ENCODE peak calls at places on chromosome 18, in nine cellular contexts. Z is mucosa of descending colon; D is neuronal stem cell; L is body of pancreas; Y is CD8-positive, alpha-beta T cell; J is adipocyte; O is cardiac muscle cell; C is stomach; N is left ventricle myocardium inferior. G is an unnamed sample.

GRCh38 chr18:26317353-26317865 is 91.2 kb downstream of the TAF4B start:
- DNase-seq in L (no peak), N (no peak), Y (no peak), Z (no peak), C (no peak), J (peak; percentile 44), D (no peak), O (peak; percentile 25), G (no peak)

GRCh38 chr18:77164026-77164425 is 31.4 kb upstream of the MBP start:
- DNase-seq in D (no peak), O (no peak), N (no peak), C (no peak), Z (no peak), L (no peak), J (no peak), Y (no peak), G (no peak)

GRCh38 chr18:25445430-25445829 is 93.5 kb upstream of the ZNF521 start:
- DNase-seq in N (no peak), Y (no peak), O (no peak), Z (no peak), C (no peak), J (no peak), D (no peak), L (no peak), G (no peak)

GRCh38 chr18:79387214-79387613 is 8.5 kb upstream of the NFATC1 start:
- DNase-seq in D (no peak), Y (no peak), L (no peak), J (no peak), Z (no peak), N (no peak), O (no peak), C (peak; percentile 13), G (no peak)

GRCh38 chr18:42404151-42404550 is 449.1 kb downstream of the PIK3C3 start:
- DNase-seq in Z (no peak), J (no peak), N (no peak), L (no peak), D (no peak), C (no peak), Y (no peak), O (no peak), G (no peak)

GRCh38 chr18:9417081-9417841 is 58.1 kb upstream of the RALBP1 start:
- DNase-seq in C (peak; percentile 53), J (peak; percentile 77), Y (no peak), Z (no peak), O (peak; percentile 82), D (no peak), N (peak; percentile 37), L (no peak), G (no peak)

GRCh38 chr18:74316257-74317180 is 880 bp downstream of the C18orf63 start:
- DNase-seq in D (no peak), O (peak; percentile 90), C (no peak), L (no peak), Z (no peak), N (no peak), Y (no peak), J (peak; percentile 83), G (no peak)

GRCh38 chr18:9017170-9017899 is 85.2 kb upstream of the NDUFV2 start:
- DNase-seq in Y (peak; percentile 64), O (peak; percentile 91), D (peak; percentile 29), C (peak; percentile 62), Z (peak; percentile 59), J (peak; percentile 96), L (peak; percentile 25), N (peak; percentile 73), G (no peak)

GRCh38 chr18:79631096-79631507 is 48.5 kb upstream of the CTDP1 start:
- DNase-seq in Y (no peak), D (no peak), N (no peak), L (no peak), J (no peak), C (peak; percentile 13), O (no peak), Z (no peak), G (no peak)

GRCh38 chr18:11137400-11137799 is 12.0 kb downstream of the PIEZO2 start:
- DNase-seq in O (no peak), L (peak; percentile 52), Y (no peak), C (no peak), N (no peak), D (no peak), Z (no peak), J (no peak), G (no peak)

GRCh38 chr18:77899972-77900754 is 650.5 kb downstream of the GALR1 start:
- DNase-seq in Y (peak; percentile 47), L (peak; percentile 42), J (peak; percentile 15), D (peak; percentile 51), C (peak; percentile 35), N (peak; percentile 18), Z (peak; percentile 39), O (peak; percentile 44), G (peak; percentile 47)

GRCh38 chr18:55473534-55473933 is 114.5 kb downstream of the TCF4 start:
- DNase-seq in C (no peak), Y (no peak), N (no peak), J (no peak), O (no peak), Z (no peak), D (no peak), L (no peak), G (no peak)

GRCh38 chr18:55470826-55471225 is 117.2 kb downstream of the TCF4 start:
- DNase-seq in O (no peak), D (no peak), C (no peak), L (no peak), N (no peak), Z (no peak), Y (no peak), J (no peak), G (no peak)

GRCh38 chr18:55475467-55475866 is 112.5 kb downstream of the TCF4 start:
- DNase-seq in D (no peak), Y (no peak), L (no peak), O (no peak), C (no peak), J (no peak), N (no peak), Z (no peak), G (no peak)

GRCh38 chr18:55475916-55476315 is 112.1 kb downstream of the TCF4 start:
- DNase-seq in Z (no peak), N (no peak), O (no peak), L (no peak), C (no peak), D (no peak), Y (no peak), J (no peak), G (no peak)

GRCh38 chr18:55473078-55473477 is 114.9 kb downstream of the TCF4 start:
- DNase-seq in Z (no peak), L (no peak), N (no peak), D (no peak), C (no peak), Y (no peak), O (no peak), J (no peak), G (no peak)
- H3K4me1 ChIP-seq in Z (peaks cover under 1% of the 10 kb centered on the region), L (no peaks in the 10 kb centered on the region), N (peaks cover 41% of the 10 kb centered on the region), D (no peaks in the 10 kb centered on the region), C (no peaks in the 10 kb centered on the region), Y (no peaks in the 10 kb centered on the region), O (peaks cover 6% of the 10 kb centered on the region), J (peaks cover 8% of the 10 kb centered on the region), G (no peaks in the 10 kb centered on the region)

DNA sequence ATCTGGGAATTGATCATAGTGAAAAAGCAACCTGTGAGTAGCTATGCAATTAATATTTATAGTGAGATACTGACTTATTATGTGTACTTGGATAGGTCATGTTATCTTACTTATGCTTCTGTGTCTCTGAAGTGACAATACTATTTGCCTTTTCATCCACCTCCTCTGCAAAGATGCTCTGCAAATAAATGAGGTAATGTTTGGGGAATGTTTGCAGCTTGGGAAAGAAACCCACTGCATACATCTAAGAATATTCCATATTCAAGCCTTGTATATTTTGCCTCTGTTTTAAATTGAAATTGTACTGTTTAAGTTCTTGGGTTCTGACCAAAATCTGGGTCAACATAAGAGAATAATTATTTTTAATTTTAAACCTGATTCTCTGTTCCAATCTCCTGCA is 217.4 kb upstream of the DTNA start:
- DNase-seq in O (no peak), Y (no peak), J (peak; percentile 4), C (no peak), N (no peak), D (no peak), L (no peak), Z (no peak), G (no peak)
- H3K4me3 ChIP-seq in O (peak overlapping the region; percentile 74), Y (no peak overlapping the region), J (peak overlapping the region; percentile 84), C (peak overlapping the region; percentile 61), N (peak overlapping the region; percentile 78), D (no peak overlapping the region), L (peak overlapping the region; percentile 36), Z (no peak overlapping the region), G (no peak overlapping the region)

DNA sequence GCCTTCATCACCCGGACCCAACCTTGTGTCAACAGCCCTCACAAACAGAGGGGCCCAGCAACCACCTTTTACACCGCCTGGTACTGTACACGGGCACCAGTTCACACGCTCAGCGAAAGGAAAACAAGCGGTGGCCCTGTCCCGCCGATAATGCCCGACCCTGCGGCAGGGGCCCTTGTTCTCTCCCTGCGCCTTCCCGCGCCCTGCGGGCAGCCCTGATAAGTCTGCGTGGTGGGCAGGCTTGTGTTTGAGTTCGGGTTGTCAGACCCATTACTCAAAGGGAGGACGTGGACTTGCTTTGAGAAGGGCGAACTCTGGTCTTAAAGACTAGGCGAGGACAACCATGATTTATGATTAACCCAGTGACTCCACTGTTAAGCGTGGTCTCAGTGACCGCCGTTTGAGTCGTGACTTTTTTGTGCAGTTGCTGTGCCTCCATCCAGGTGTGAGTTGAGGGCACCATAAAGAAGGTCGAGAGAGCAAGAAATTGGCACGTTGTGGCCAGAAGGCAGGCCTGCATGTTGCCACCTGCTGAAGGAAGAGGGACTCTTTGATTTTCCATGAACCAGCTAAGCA is 167.4 kb upstream of the GATA6 start:
- DNase-seq in D (no peak), C (peak; percentile 90), N (no peak), L (no peak), O (no peak), Z (peak; percentile 53), J (no peak), Y (no peak), G (no peak)
- H3K4me1 ChIP-seq in D (no peaks in the 10 kb centered on the region), C (peaks cover 30% of the 10 kb centered on the region), N (peaks cover 23% of the 10 kb centered on the region), L (peaks cover 47% of the 10 kb centered on the region), O (peaks cover 45% of the 10 kb centered on the region), Z (peaks cover 17% of the 10 kb centered on the region), J (peaks cover 15% of the 10 kb centered on the region), Y (no peaks in the 10 kb centered on the region), G (no peaks in the 10 kb centered on the region)

GRCh38 chr18:58222439-58223125 is 178.6 kb downstream of the NEDD4L start:
- DNase-seq in D (no peak), Z (no peak), L (no peak), C (no peak), O (no peak), J (peak; percentile 53), N (no peak), Y (no peak), G (no peak)

GRCh38 chr18:58223717-58224424 is 179.8 kb downstream of the NEDD4L start:
- DNase-seq in D (no peak), J (peak; percentile 86), C (peak; percentile 85), O (peak; percentile 78), N (no peak), Z (peak; percentile 62), Y (no peak), L (peak; percentile 76), G (no peak)

GRCh38 chr18:58225101-58225500 is 181.1 kb downstream of the NEDD4L start:
- DNase-seq in Z (no peak), C (no peak), J (no peak), L (no peak), D (no peak), Y (no peak), N (no peak), O (no peak), G (no peak)

GRCh38 chr18:58226476-58226875 is 182.4 kb downstream of the NEDD4L start:
- DNase-seq in J (no peak), C (peak; percentile 22), D (no peak), Y (no peak), N (no peak), Z (no peak), O (no peak), L (no peak), G (no peak)

GRCh38 chr18:58224425-58224750 is 180.4 kb downstream of the NEDD4L start:
- DNase-seq in C (no peak), L (no peak), D (no peak), Y (no peak), J (peak; percentile 47), N (no peak), O (no peak), Z (no peak), G (no peak)
- H3K4me3 ChIP-seq in C (peak overlapping the region; percentile 12), L (no peak overlapping the region), D (no peak overlapping the region), Y (no peak overlapping the region), J (peak overlapping the region; percentile 42), N (peak overlapping the region; percentile 20), O (no peak overlapping the region), Z (no peak overlapping the region), G (no peak overlapping the region)